ENCODE peak calls at places on chromosomes 2 and 18, in six cellular contexts. One of them, this sample, is unnamed.

GRCh38 chr2:11829947-11830707 is 83.7 kb downstream of the LPIN1 start:
- DNase-seq in neuronal stem cell: peak; percentile 75
- DNase-seq in NB4: peak; percentile 98
- DNase-seq in colonic mucosa: peak; percentile 70
- DNase-seq in BJ: peak; percentile 86
- DNase-seq in lung: peak; percentile 73
- DNase-seq in this sample: peak; percentile 85

GRCh38 chr2:121095257-121096080 is 189.5 kb downstream of the TFCP2L1 start:
- DNase-seq in neuronal stem cell: no peak
- DNase-seq in NB4: peak; percentile 73
- DNase-seq in colonic mucosa: peak; percentile 77
- DNase-seq in BJ: no peak
- DNase-seq in lung: peak; percentile 72
- DNase-seq in this sample: peak; percentile 78

GRCh38 chr18:31041346-31042067 is 1.0 kb downstream of the DSC3 start:
- DNase-seq in neuronal stem cell: peak; percentile 27
- DNase-seq in NB4: no peak
- DNase-seq in colonic mucosa: peak; percentile 22
- DNase-seq in BJ: no peak
- DNase-seq in lung: no peak
- DNase-seq in this sample: peak; percentile 20

GRCh38 chr2:160967523-160967922 is 192.7 kb upstream of the TANK start:
- DNase-seq in neuronal stem cell: no peak
- DNase-seq in NB4: no peak
- DNase-seq in colonic mucosa: no peak
- DNase-seq in BJ: no peak
- DNase-seq in lung: no peak
- DNase-seq in this sample: no peak

GRCh38 chr2:72263043-72263780 is 115.5 kb upstream of the CYP26B1 start:
- DNase-seq in neuronal stem cell: no peak
- DNase-seq in NB4: no peak
- DNase-seq in colonic mucosa: no peak
- DNase-seq in BJ: no peak
- DNase-seq in lung: no peak
- DNase-seq in this sample: no peak

GRCh38 chr2:230684222-230685164 is 28.1 kb upstream of the CAB39 start:
- DNase-seq in neuronal stem cell: no peak
- DNase-seq in NB4: no peak
- DNase-seq in colonic mucosa: peak; percentile 71
- DNase-seq in BJ: no peak
- DNase-seq in lung: no peak
- DNase-seq in this sample: no peak

GRCh38 chr2:167750675-167751074 is 496.7 kb downstream of the STK39 start:
- DNase-seq in neuronal stem cell: no peak
- DNase-seq in NB4: no peak
- DNase-seq in colonic mucosa: no peak
- DNase-seq in BJ: no peak
- DNase-seq in lung: no peak
- DNase-seq in this sample: no peak

GRCh38 chr18:62999392-62999791 is 284.1 kb downstream of the PHLPP1 start:
- DNase-seq in neuronal stem cell: no peak
- DNase-seq in NB4: no peak
- DNase-seq in colonic mucosa: peak; percentile 38
- DNase-seq in BJ: no peak
- DNase-seq in lung: no peak
- DNase-seq in this sample: peak; percentile 93

GRCh38 chr2:62787381-62787780 is 81.9 kb downstream of the EHBP1 start:
- DNase-seq in neuronal stem cell: peak; percentile 9
- DNase-seq in NB4: peak; percentile 58
- DNase-seq in colonic mucosa: no peak
- DNase-seq in BJ: no peak
- DNase-seq in lung: no peak
- DNase-seq in this sample: no peak

GRCh38 chr2:44680983-44681481 is 260.5 kb upstream of the SIX3 start:
- DNase-seq in neuronal stem cell: no peak
- DNase-seq in NB4: no peak
- DNase-seq in colonic mucosa: no peak
- DNase-seq in BJ: no peak
- DNase-seq in lung: no peak
- DNase-seq in this sample: no peak

GRCh38 chr2:219522111-219523030 is 8.1 kb downstream of the ASIC4 start:
- DNase-seq in neuronal stem cell: no peak
- DNase-seq in NB4: no peak
- DNase-seq in colonic mucosa: no peak
- DNase-seq in BJ: peak; percentile 45
- DNase-seq in lung: no peak
- DNase-seq in this sample: peak; percentile 59

DNA sequence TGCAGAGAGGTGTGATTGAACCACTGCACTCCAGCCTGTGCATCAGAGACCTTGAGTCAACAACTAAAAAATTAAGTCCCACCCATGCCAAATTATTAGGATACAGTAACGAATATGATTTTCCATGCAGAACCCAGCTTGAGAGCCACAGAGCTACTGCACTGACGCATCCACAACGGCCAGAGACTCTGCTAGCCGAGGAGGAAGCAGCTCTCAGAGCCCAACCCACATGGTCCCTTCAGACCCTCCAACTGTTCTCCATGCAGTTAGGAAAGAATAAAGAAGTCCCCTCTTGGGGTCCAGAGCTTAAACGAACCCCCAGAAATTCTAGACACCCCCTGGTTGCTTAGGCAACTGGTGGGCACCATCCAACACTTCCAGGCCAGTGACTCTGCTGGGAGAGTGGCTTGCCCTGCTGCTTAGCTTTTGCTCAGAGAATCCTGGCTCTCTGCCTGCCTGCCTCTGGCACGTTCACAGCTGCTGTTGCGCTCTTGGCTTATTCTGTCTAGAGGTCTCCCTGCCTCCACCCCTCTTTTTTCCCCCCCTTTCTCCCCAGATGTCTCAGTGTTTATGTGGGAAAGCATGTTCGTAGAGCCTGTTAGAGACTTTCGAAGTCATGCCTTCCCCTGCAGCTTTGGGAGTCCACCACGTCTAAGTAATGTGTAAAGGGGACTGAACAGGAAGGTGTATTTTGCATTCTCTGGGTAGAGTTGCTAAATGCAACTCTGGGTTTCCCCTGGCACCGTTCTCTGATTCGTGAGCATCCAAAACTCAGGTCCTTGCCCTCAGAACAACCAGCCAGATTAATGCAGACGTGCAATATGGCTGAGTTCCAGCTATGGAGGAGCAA is 26.0 kb upstream of the SP3 start:
- DNase-seq in neuronal stem cell: no peak
- DNase-seq in NB4: no peak
- DNase-seq in colonic mucosa: peak; percentile 60
- DNase-seq in BJ: peak; percentile 37
- DNase-seq in lung: peak; percentile 56
- DNase-seq in this sample: peak; percentile 85
- H3K4me3 ChIP-seq in neuronal stem cell: no peak overlapping the region
- H3K4me3 ChIP-seq in NB4: no peak overlapping the region
- H3K4me3 ChIP-seq in colonic mucosa: no peak overlapping the region
- H3K4me3 ChIP-seq in BJ: no peak overlapping the region
- H3K4me3 ChIP-seq in lung: no peak overlapping the region
- H3K4me3 ChIP-seq in this sample: no peak overlapping the region

GRCh38 chr2:110674620-110675555 is 3.0 kb downstream of the BUB1 start:
- DNase-seq in neuronal stem cell: no peak
- DNase-seq in NB4: peak; percentile 49
- DNase-seq in colonic mucosa: peak; percentile 29
- DNase-seq in BJ: no peak
- DNase-seq in lung: no peak
- DNase-seq in this sample: peak; percentile 84
- H3K4me3 ChIP-seq in neuronal stem cell: no peak overlapping the region
- H3K4me3 ChIP-seq in NB4: peak overlapping the region; percentile 4
- H3K4me3 ChIP-seq in colonic mucosa: no peak overlapping the region
- H3K4me3 ChIP-seq in BJ: no peak overlapping the region
- H3K4me3 ChIP-seq in lung: no peak overlapping the region
- H3K4me3 ChIP-seq in this sample: no peak overlapping the region

DNA sequence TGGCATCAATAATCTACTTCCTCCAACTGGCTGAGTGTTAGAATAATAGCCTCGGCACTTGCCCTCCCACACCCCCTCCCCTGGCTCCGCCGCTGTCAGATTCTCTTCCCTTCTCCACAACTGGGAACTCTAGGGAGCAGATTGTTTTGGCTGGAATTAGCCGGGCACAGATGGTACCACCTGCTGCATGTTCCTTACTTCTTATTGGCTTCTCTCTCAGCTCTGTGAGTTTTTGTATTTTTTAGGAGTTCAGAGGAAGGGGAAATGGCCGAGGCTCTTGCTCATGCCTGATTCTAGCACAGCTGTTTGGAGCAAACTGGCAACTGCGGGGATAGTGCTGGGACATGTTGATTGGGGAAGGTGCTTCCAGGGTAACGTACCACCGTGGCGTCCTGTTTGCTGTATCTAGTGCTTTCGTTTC is 140.0 kb downstream of the ZEB2 start:
- DNase-seq in neuronal stem cell: no peak
- DNase-seq in NB4: no peak
- DNase-seq in colonic mucosa: no peak
- DNase-seq in BJ: no peak
- DNase-seq in lung: no peak
- DNase-seq in this sample: no peak
- H3K4me3 ChIP-seq in neuronal stem cell: no peak overlapping the region
- H3K4me3 ChIP-seq in NB4: no peak overlapping the region
- H3K4me3 ChIP-seq in colonic mucosa: no peak overlapping the region
- H3K4me3 ChIP-seq in BJ: no peak overlapping the region
- H3K4me3 ChIP-seq in lung: no peak overlapping the region
- H3K4me3 ChIP-seq in this sample: no peak overlapping the region

DNA sequence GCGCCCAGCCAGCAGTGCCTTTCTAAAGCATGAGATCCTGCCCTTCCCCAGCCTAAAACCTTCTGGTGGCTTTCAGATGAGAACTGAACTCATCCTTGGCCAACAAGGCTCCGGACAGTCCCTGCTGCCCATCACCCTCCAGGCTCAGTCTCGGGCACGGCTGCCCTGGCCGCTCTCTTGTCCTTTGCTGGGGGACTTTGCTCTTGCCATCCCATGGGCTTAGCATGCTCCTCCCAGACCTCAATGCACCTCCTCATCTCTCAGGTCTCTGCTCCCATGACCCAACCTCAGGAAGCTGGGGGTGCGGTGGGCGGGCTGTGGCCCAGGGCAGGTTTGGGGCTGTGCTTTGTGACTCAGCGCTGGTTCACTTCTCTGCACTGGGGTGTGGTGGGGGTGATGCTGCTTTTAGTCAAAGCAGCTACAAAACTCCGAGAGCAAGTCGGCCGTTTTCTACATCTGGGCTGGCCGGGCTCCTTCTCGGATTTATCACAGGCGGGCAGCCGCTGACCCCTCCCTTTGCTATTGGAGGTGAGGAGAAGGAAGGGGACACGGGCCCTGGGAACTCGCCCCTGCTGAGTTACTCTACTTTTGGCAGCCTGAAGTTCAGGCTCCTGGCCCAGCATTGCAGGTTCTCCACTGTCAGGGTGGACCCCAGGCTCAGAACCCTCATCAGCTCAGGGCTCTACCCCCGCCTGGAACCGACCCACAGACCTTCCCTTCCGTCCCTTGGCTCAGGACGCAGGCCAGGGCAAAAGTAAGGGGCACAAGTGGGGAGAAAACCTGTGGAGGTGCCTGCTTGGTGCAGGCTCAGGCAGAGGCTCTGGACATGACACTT is 90.6 kb upstream of the TAF1B start:
- DNase-seq in neuronal stem cell: no peak
- DNase-seq in NB4: peak; percentile 38
- DNase-seq in colonic mucosa: no peak
- DNase-seq in BJ: peak; percentile 30
- DNase-seq in lung: no peak
- DNase-seq in this sample: no peak
- H3K4me3 ChIP-seq in neuronal stem cell: peak overlapping the region; percentile 1
- H3K4me3 ChIP-seq in NB4: no peak overlapping the region
- H3K4me3 ChIP-seq in colonic mucosa: no peak overlapping the region
- H3K4me3 ChIP-seq in BJ: no peak overlapping the region
- H3K4me3 ChIP-seq in lung: no peak overlapping the region
- H3K4me3 ChIP-seq in this sample: no peak overlapping the region

GRCh38 chr2:105068387-105068786 is 30.5 kb downstream of the MRPS9 start:
- DNase-seq in neuronal stem cell: no peak
- DNase-seq in NB4: no peak
- DNase-seq in colonic mucosa: no peak
- DNase-seq in BJ: no peak
- DNase-seq in lung: no peak
- DNase-seq in this sample: no peak
- H3K4me3 ChIP-seq in neuronal stem cell: no peak overlapping the region
- H3K4me3 ChIP-seq in NB4: no peak overlapping the region
- H3K4me3 ChIP-seq in colonic mucosa: no peak overlapping the region
- H3K4me3 ChIP-seq in BJ: no peak overlapping the region
- H3K4me3 ChIP-seq in lung: no peak overlapping the region
- H3K4me3 ChIP-seq in this sample: no peak overlapping the region

GRCh38 chr2:64104944-64105343 is 39.3 kb downstream of the PELI1 start:
- DNase-seq in neuronal stem cell: no peak
- DNase-seq in NB4: no peak
- DNase-seq in colonic mucosa: no peak
- DNase-seq in BJ: no peak
- DNase-seq in lung: no peak
- DNase-seq in this sample: no peak

GRCh38 chr2:64106481-64106880 is 37.7 kb downstream of the PELI1 start:
- DNase-seq in neuronal stem cell: no peak
- DNase-seq in NB4: no peak
- DNase-seq in colonic mucosa: no peak
- DNase-seq in BJ: no peak
- DNase-seq in lung: no peak
- DNase-seq in this sample: no peak

GRCh38 chr2:64101141-64101591 is 43.1 kb downstream of the PELI1 start:
- DNase-seq in neuronal stem cell: no peak
- DNase-seq in NB4: no peak
- DNase-seq in colonic mucosa: no peak
- DNase-seq in BJ: peak; percentile 8
- DNase-seq in lung: no peak
- DNase-seq in this sample: no peak

GRCh38 chr2:64108842-64109241 is 35.4 kb downstream of the PELI1 start:
- DNase-seq in neuronal stem cell: no peak
- DNase-seq in NB4: no peak
- DNase-seq in colonic mucosa: no peak
- DNase-seq in BJ: no peak
- DNase-seq in lung: no peak
- DNase-seq in this sample: no peak

DNA sequence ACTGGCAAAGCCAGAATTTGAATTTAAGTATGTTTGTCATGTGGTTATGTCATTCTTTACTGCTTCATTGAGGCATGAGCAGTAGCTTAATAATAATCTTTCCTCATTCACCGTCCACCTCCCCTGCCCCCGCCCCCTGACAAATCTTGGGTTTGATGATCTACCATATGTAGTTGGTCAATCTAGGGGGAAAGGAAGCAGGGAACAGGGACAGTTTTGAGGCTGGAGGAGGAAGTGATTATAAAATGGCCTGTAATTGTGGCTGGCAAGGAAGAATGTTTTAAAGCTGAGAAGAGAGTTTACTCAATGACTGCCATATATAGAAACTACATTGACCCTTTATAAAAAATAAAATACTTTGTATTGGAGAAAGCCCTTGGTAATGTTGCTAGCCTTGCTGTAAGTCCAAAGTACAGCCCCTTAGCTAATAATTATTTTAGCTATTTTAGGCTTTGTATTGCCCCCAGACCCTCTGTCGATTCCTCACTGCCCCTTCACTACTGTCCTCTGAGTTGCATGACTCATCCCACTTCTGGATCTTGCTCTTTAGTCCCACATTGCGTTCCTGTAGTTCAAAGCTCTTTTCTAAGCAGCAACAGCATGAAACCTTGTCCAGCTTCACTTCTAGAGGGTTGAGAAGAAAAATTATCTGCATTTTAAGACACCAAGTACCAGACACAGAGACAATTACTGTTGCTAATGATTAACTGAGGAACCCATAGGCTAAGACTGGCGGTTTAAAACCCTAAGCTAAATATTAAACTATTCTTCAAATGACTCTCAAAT is 38.4 kb downstream of the PELI1 start:
- DNase-seq in neuronal stem cell: no peak
- DNase-seq in NB4: peak; percentile 32
- DNase-seq in colonic mucosa: no peak
- DNase-seq in BJ: no peak
- DNase-seq in lung: no peak
- DNase-seq in this sample: no peak
- H3K4me3 ChIP-seq in neuronal stem cell: no peak overlapping the region
- H3K4me3 ChIP-seq in NB4: no peak overlapping the region
- H3K4me3 ChIP-seq in colonic mucosa: no peak overlapping the region
- H3K4me3 ChIP-seq in BJ: no peak overlapping the region
- H3K4me3 ChIP-seq in lung: no peak overlapping the region
- H3K4me3 ChIP-seq in this sample: no peak overlapping the region